ENCODE peak calls at places on chromosome 19, in six cellular contexts. B is ovary, T is RWPE1, U is lower leg skin, X is heart left ventricle, D is AG04450. R is an unnamed sample.

GRCh38 chr19:32471095-32471494 is 65.5 kb downstream of the DPY19L3 start:
- DNase-seq in B (no peak), D (no peak), T (no peak), X (peak), U (no peak), R (no peak)

GRCh38 chr19:14496849-14497346 is 971 bp upstream of the GIPC1 start:
- DNase-seq in X (no peak), U (no peak), B (no peak), T (no peak), D (no peak), R (no peak)

GRCh38 chr19:58229255-58229639 is 533 bp downstream of the ZNF544 start:
- DNase-seq in U (no peak), X (no peak), T (peak), D (no peak), B (no peak), R (peak)

GRCh38 chr19:2016041-2016807 is 710 bp upstream of the BTBD2 start:
- DNase-seq in D (peak), B (peak), T (peak), U (peak), X (no peak), R (peak)

GRCh38 chr19:1045247-1045603 is 5.3 kb downstream of the ABCA7 start:
- DNase-seq in T (no peak), D (no peak), U (no peak), B (no peak), X (no peak), R (peak)

GRCh38 chr19:4524808-4525562 is 6.7 kb upstream of the PLIN4 start:
- DNase-seq in D (no peak), T (peak), X (no peak), U (peak), B (peak), R (peak)

GRCh38 chr19:57817976-57818375 is 3.3 kb upstream of the ZNF552 start:
- DNase-seq in T (no peak), U (no peak), D (no peak), X (no peak), B (no peak), R (no peak)

GRCh38 chr19:42152876-42153275 is 20.6 kb upstream of the POU2F2 start:
- DNase-seq in D (no peak), U (no peak), T (no peak), B (no peak), X (no peak), R (no peak)

GRCh38 chr19:55654833-55655647 is at the start of gene U2AF2:
- DNase-seq in T (peak), D (peak), U (peak), X (peak), B (peak), R (peak)

GRCh38 chr19:3162418-3163229 is 15.9 kb upstream of the S1PR4 start:
- DNase-seq in B (no peak), U (no peak), X (no peak), T (peak), D (no peak), R (peak)

GRCh38 chr19:11323601-11324078 is 15.8 kb downstream of the RAB3D start:
- DNase-seq in U (no peak), B (no peak), X (no peak), T (no peak), D (no peak), R (no peak)
- TF ChIP-seq CTCF in U (no peak), B (no peak), X (no peak), T (no peak), D (no peak), R (no peak)

GRCh38 chr19:45498411-45499195 is at the start of gene PPM1N:
- DNase-seq in U (no peak), D (no peak), B (no peak), X (no peak), T (no peak), R (peak)
- TF ChIP-seq CTCF in U (no peak), D (no peak), B (no peak), X (no peak), T (peak), R (peak)

GRCh38 chr19:35911790-35912189 is 3.7 kb upstream of the TYROBP start:
- DNase-seq in U (no peak), T (peak), X (no peak), D (no peak), B (no peak), R (peak)

GRCh38 chr19:35911173-35911572 is 3.1 kb upstream of the TYROBP start:
- DNase-seq in B (no peak), D (no peak), X (no peak), U (no peak), T (no peak), R (no peak)

GRCh38 chr19:35919306-35919705 is 11.2 kb upstream of the TYROBP start:
- DNase-seq in X (no peak), U (no peak), B (no peak), T (no peak), D (no peak), R (no peak)

GRCh38 chr19:35913589-35913988 is 5.5 kb upstream of the TYROBP start:
- DNase-seq in D (no peak), U (no peak), B (no peak), X (no peak), T (no peak), R (no peak)

GRCh38 chr19:35915508-35915907 is 7.4 kb upstream of the TYROBP start:
- DNase-seq in X (no peak), T (no peak), D (no peak), U (no peak), B (no peak), R (no peak)
- TF ChIP-seq CTCF in X (no peak), T (no peak), D (no peak), U (no peak), B (no peak), R (no peak)

GRCh38 chr19:35702223-35703012 is 1.9 kb upstream of the ZBTB32 start:
- DNase-seq in D (peak), T (peak), X (peak), U (peak), B (peak), R (peak)
- TF ChIP-seq CTCF in D (no peak), T (no peak), X (no peak), U (no peak), B (no peak), R (no peak)

DNA sequence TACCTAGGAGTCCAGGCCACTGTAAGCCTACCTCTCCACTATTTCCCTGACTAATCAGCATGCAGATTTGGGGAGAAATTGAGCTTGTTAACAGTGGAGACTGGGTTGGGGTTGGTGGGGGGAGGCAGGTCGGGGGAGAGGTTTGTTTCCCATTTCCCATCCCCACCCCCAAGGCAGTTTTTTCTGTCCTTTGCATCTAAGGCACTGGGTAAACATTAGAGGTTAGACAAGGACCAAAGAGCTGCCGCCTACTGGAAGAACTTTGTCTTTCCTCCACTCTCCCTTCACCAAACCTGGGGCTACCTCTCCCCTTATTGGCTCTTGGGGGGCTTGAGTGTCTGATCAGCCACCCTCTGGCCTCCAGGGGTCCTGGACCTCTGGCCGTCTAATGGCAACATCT is 953 bp downstream of the KCNN4 start:
- DNase-seq in X (no peak), U (no peak), T (no peak), B (no peak), D (no peak), R (no peak)
- TF ChIP-seq CTCF in X (no peak), U (no peak), T (peak), B (no peak), D (no peak), R (no peak)

DNA sequence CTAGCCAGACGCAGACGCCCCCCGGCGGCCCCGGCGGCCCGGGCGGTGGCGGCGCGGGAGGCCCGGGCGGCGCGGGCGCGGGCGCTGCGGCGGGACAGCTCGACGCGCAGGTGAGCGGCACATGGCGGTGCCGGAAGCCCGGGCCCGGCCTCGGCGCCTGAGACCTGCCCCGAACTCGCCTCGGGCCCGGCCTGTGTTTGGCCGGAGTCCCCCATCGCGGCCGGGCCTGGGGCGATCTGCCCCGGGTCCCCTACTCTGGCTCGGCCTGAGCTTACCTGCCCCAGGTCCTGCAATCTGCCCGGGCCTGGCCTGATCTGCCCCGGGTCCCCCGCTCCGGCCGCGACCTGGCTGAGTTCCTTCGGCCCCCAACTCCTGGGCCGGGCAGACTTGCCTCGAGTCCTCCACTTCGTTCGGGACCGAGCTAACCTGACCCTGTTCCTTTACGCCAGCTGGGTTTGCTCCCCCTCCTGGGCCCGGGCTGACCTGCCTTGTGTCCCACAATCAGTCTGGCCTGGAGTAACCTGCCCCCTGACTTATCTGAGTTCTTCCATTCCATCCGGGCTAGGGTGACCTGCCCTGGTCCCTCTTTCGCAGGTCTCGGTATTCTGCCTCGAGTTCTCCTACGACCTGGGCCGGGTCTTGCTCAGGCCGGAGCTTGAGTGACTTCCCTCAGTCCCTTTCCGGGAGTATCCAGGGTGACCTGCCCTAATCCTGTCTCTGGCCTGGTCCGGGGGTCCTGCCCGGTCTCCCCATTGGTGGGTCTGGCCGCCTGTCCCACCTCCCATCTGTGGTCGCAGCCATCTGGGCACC is 777 bp downstream of the UPF1 start:
- DNase-seq in D (no peak), U (no peak), T (peak), B (peak), X (peak), R (peak)
- TF ChIP-seq CTCF in D (peak), U (no peak), T (no peak), B (no peak), X (no peak), R (no peak)

DNA sequence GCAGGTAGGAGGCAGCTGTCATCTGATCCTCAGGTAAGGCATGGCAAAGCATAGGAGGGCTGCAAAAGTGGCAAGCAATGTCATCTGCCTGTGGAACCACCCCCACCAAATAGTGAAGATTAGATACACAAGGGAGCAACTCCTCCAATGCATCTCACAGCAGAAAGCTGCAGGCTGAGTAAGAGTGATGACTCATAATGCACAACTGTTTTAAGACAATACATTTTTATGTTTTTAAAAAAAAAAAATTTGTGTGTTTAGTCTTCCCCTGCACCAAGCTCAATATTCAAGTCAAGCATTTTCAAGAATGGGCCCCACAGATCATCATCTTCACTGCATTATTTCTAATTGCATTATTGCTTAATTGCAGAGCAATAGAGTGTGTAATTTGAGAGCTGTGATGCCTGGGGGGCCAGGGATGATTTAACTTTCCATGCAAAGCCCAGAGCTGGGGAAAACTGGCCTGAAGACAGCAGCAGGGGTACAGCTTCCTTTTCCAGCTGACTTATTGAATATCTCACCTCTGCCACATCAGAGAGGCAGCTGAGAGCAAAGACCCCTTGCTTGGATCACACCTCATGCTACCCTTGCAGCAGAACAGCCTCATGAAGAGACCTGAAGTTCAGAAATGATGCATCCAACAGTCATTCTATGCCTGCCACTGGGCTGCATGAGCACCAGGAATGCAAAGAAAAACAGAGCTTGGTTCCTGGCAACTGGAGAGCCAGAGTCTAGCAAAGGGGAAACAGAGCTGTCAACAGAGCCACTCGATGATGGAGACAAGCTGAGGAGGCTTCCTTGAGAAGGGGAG is 22.7 kb upstream of the POP4 start:
- DNase-seq in X (no peak), T (peak), B (no peak), D (no peak), U (no peak), R (no peak)
- TF ChIP-seq CTCF in X (no peak), T (no peak), B (no peak), D (no peak), U (no peak), R (no peak)

GRCh38 chr19:17557461-17557860 is 2.0 kb downstream of the COLGALT1 start:
- DNase-seq in U (no peak), X (no peak), D (no peak), B (no peak), T (no peak), R (no peak)

GRCh38 chr19:17554968-17555479 is 425 bp upstream of the COLGALT1 start:
- DNase-seq in D (no peak), B (no peak), U (no peak), T (no peak), X (no peak), R (no peak)

GRCh38 chr19:17555480-17555928 is at the start of gene COLGALT1:
- DNase-seq in U (peak), B (peak), T (peak), D (peak), X (peak), R (peak)

GRCh38 chr19:17556995-17557394 is 1.5 kb downstream of the COLGALT1 start:
- DNase-seq in T (no peak), X (no peak), B (no peak), U (no peak), D (no peak), R (no peak)

GRCh38 chr19:17555929-17556813 is 722 bp downstream of the COLGALT1 start:
- DNase-seq in D (no peak), X (peak), T (no peak), B (peak), U (peak), R (peak)
- TF ChIP-seq CTCF in D (peak), X (no peak), T (no peak), B (no peak), U (no peak), R (no peak)

DNA sequence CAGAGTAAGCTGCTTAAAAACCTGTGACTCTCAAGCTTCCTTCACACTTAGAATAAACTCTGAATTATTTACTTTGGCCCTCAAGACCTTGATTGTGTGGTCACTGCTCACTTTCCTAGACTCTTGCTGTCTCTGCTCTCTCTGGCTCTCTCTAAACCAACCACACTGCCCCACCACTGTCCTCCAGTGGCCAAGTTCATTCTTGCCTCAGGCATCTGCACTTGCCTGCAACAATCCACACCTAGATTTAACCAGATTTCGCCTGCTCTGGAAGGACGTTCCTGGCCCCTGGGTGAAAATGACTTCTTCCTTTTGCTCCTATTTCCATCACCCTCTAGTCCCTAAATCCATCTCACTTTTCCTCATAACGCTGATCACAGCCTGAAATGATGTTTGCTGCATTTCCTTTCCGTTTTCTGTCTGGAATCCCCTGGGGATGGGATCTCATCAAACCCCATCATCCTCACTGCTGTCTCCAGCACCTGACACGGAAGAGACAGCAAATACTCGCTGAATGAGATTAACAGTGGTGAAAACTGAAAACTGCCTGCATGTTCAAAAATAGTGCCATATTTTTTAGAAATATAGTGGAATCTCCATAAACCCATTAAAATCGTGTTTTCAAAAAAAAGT is 232.6 kb downstream of the UQCRFS1 start:
- DNase-seq in T (no peak), D (no peak), U (no peak), B (no peak), X (no peak), R (no peak)
- TF ChIP-seq CTCF in T (no peak), D (peak), U (no peak), B (no peak), X (peak), R (no peak)

GRCh38 chr19:16191216-16191908 is 6.2 kb downstream of the FAM32A start:
- DNase-seq in X (peak), U (no peak), T (no peak), B (no peak), D (no peak), R (no peak)

GRCh38 chr19:16190736-16191135 is 5.5 kb downstream of the FAM32A start:
- DNase-seq in U (no peak), T (no peak), X (peak), D (no peak), B (no peak), R (no peak)

GRCh38 chr19:16190198-16190597 is 5.0 kb downstream of the FAM32A start:
- DNase-seq in B (no peak), X (peak), T (no peak), U (no peak), D (no peak), R (no peak)

GRCh38 chr19:16185925-16186234 is 670 bp downstream of the FAM32A start:
- DNase-seq in T (no peak), B (no peak), X (peak), U (no peak), D (no peak), R (peak)

GRCh38 chr19:16188521-16188920 is 3.3 kb downstream of the FAM32A start:
- DNase-seq in U (no peak), T (no peak), X (peak), D (no peak), B (no peak), R (no peak)
- TF ChIP-seq CTCF in U (no peak), T (no peak), X (no peak), D (no peak), B (no peak), R (no peak)